ENCODE peak calls at places on chromosome 1, in six cellular contexts. A, V, Z, C, T and M are unnamed samples.

GRCh38 chr1:184535191-184535970 is 148.6 kb downstream of the C1orf21 start:
- DNase-seq in Z (no peak), T (no peak), A (no peak), V (no peak), C (peak), M (no peak)

GRCh38 chr1:59999746-60000145 is 73.2 kb upstream of the CYP2J2 start:
- DNase-seq in V (no peak), T (no peak), A (no peak), C (no peak), Z (no peak), M (no peak)

GRCh38 chr1:234925440-234926251 is 203.0 kb downstream of the TOMM20 start:
- DNase-seq in C (peak), V (peak), A (peak), T (no peak), Z (peak), M (no peak)

GRCh38 chr1:171434717-171435346 is 50.5 kb upstream of the PRRC2C start:
- DNase-seq in Z (peak), C (peak), V (peak), A (peak), T (no peak), M (no peak)

GRCh38 chr1:19390901-19391595 is 78.9 kb downstream of the SLC66A1 start:
- DNase-seq in V (peak), C (peak), Z (peak), A (no peak), T (peak), M (no peak)

GRCh38 chr1:167248707-167249642 is 28.3 kb downstream of the POU2F1 start:
- DNase-seq in T (no peak), A (no peak), Z (no peak), C (no peak), V (no peak), M (no peak)

GRCh38 chr1:154265586-154265985 is 6.8 kb upstream of the HAX1 start:
- DNase-seq in A (no peak), Z (no peak), V (no peak), T (no peak), C (no peak), M (no peak)

GRCh38 chr1:87074001-87074795 is 159.8 kb downstream of the HS2ST1 start:
- DNase-seq in T (no peak), A (no peak), Z (no peak), V (no peak), C (peak), M (no peak)

GRCh38 chr1:157163273-157164127 is 25.3 kb upstream of the ETV3 start:
- DNase-seq in Z (peak), A (peak), C (peak), V (no peak), T (no peak), M (peak)

GRCh38 chr1:5731110-5731423 is 261.2 kb downstream of the NPHP4 start:
- DNase-seq in T (no peak), V (no peak), A (no peak), Z (no peak), C (no peak), M (no peak)

GRCh38 chr1:147073062-147073432 is 99.2 kb downstream of the PRKAB2 start:
- DNase-seq in C (no peak), A (no peak), T (no peak), Z (no peak), V (no peak), M (no peak)

GRCh38 chr1:239985044-239985443 is 106.6 kb upstream of the FMN2 start:
- DNase-seq in T (no peak), V (no peak), Z (no peak), C (no peak), A (no peak), M (no peak)

GRCh38 chr1:215568287-215568692 is 1.2 kb downstream of the KCTD3 start:
- DNase-seq in Z (peak), A (no peak), V (peak), C (peak), T (no peak), M (no peak)

GRCh38 chr1:53657891-53658396 is 81.0 kb downstream of the GLIS1 start:
- DNase-seq in Z (no peak), A (no peak), V (no peak), C (no peak), T (no peak), M (no peak)

GRCh38 chr1:119112791-119113190 is 27.7 kb downstream of the WARS2 start:
- DNase-seq in A (no peak), T (no peak), V (no peak), C (no peak), Z (no peak), M (no peak)

GRCh38 chr1:183073320-183073719 is 50.1 kb downstream of the LAMC1 start:
- DNase-seq in C (no peak), V (no peak), Z (no peak), A (no peak), T (no peak), M (no peak)

GRCh38 chr1:171655215-171656116 is 3.0 kb upstream of the MYOC start:
- DNase-seq in C (peak), A (peak), Z (peak), T (peak), V (no peak), M (no peak)

GRCh38 chr1:9840176-9840575 is 16.4 kb upstream of the CLSTN1 start:
- DNase-seq in A (peak), C (no peak), V (no peak), Z (no peak), T (no peak), M (no peak)

DNA sequence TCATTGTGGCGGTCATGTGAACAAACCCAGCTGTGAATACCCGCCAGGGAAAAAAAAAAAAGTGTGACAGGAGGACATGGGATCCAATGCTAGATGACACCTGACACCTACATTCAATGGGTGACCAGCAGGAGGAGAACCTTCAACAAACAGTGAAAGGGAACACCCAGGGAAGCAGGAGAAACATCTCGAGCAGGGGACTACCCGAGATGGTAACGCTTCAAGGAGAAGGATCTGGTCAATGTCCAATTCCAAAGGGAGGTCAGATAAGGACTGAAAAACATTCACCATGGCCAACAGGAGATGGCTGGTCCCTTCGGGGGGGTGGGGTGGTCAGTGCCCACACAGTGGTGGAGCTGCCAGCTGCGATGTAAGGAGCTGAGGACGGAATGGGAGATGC is 46.3 kb downstream of the PTPN14 start:
- DNase-seq in Z (peak), T (no peak), C (no peak), A (no peak), V (no peak), M (no peak)
- TF ChIP-seq CTCF in Z (no peak), T (no peak), C (no peak), A (no peak), V (no peak), M (no peak)

GRCh38 chr1:21052034-21052433 is 124.7 kb downstream of the EIF4G3 start:
- DNase-seq in A (no peak), T (no peak), Z (no peak), V (no peak), C (no peak), M (no peak)
- TF ChIP-seq CTCF in A (no peak), T (no peak), Z (no peak), V (no peak), C (no peak), M (no peak)

DNA sequence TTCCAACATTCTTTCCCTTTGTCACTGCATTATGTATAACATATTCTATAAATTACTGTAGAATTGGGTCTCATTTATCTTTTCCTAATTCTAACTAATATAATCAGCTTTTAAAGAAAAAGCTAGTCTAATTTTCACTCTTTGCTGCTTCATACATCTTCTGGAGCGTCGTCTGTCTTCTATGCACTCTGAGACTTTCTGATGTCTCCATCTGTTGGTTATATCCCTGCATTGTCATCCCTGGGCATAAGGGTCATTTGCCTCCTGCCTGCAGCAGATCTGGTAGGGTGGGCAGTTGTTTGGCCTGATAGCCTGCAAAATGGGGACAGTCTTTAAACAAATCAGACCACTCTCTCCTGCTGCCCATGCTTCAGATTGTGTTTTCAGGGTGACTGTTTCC is 40.8 kb upstream of the DYNLT5 start:
- DNase-seq in V (no peak), A (no peak), C (peak), T (peak), Z (peak), M (no peak)
- TF ChIP-seq CTCF in V (no peak), A (peak), C (peak), T (no peak), Z (peak), M (peak)

GRCh38 chr1:44571712-44572571 is 102.3 kb downstream of the TMEM53 start:
- DNase-seq in C (no peak), A (no peak), T (no peak), Z (no peak), V (no peak), M (no peak)
- TF ChIP-seq CTCF in C (peak), A (no peak), T (peak), Z (peak), V (peak), M (peak)

GRCh38 chr1:201228011-201228983 is 37.7 kb downstream of the IGFN1 start:
- DNase-seq in A (no peak), C (no peak), Z (no peak), V (no peak), T (no peak), M (no peak)

GRCh38 chr1:201226859-201227488 is 36.4 kb downstream of the IGFN1 start:
- DNase-seq in V (no peak), C (no peak), A (peak), T (peak), Z (no peak), M (no peak)

GRCh38 chr1:201230676-201231075 is 40.1 kb downstream of the IGFN1 start:
- DNase-seq in T (no peak), A (no peak), C (no peak), V (no peak), Z (no peak), M (no peak)

GRCh38 chr1:201229095-201229494 is 38.5 kb downstream of the IGFN1 start:
- DNase-seq in C (no peak), Z (no peak), V (no peak), A (no peak), T (no peak), M (no peak)

GRCh38 chr1:201229771-201230635 is 39.4 kb downstream of the IGFN1 start:
- DNase-seq in C (peak), A (no peak), V (no peak), Z (no peak), T (no peak), M (no peak)
- TF ChIP-seq CTCF in C (peak), A (no peak), V (peak), Z (peak), T (no peak), M (no peak)

GRCh38 chr1:109279615-109280278 is 3.2 kb downstream of the PSRC1 start:
- DNase-seq in C (no peak), T (no peak), A (no peak), Z (no peak), V (no peak), M (no peak)

GRCh38 chr1:109280768-109281356 is 2.1 kb downstream of the PSRC1 start:
- DNase-seq in C (no peak), T (no peak), Z (no peak), A (no peak), V (no peak), M (no peak)

GRCh38 chr1:109275706-109276345 is 7.1 kb downstream of the PSRC1 start:
- DNase-seq in V (no peak), Z (no peak), T (peak), C (peak), A (no peak), M (no peak)

GRCh38 chr1:109274533-109275476 is 8.1 kb downstream of the PSRC1 start:
- DNase-seq in A (no peak), V (no peak), C (peak), T (peak), Z (peak), M (no peak)

DNA sequence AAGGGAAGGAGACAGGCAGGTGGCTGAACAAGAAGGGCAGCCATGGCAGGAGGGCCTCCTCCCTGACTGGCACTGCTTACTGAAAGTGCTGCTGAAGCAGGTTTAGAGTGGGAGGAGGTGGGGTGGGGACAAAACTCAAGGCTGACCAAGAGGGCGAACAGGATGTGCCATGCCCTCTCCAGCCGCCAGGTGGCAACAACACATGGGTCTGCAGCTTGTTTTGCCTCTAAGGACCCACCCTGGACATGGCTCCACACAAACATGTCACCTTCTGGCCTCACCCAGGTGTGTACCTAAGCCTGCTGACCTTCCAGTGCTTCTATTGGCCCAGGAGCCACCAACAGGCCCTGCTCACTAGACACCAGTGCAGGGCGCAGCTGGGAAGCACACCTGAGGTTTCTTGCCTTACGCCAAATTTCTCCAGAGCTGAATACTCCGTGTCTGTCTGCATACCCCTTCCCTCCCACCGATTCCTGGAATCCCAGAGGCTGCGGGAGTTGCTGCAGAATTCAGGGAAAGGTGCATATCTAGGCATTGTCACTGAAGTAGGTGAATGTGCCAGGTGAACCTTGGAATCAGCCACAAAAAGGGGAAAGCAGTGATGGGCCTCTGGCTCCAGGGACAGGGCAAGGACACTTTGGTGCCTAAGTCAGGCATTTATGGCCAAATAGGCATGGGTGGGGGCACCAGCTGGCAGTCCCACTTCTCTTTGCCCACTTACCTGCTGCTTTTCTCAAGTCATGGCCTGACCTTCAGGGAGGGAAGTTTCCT is 5.3 kb downstream of the PSRC1 start:
- DNase-seq in C (peak), V (no peak), Z (peak), T (peak), A (peak), M (peak)
- TF ChIP-seq CTCF in C (peak), V (peak), Z (peak), T (peak), A (peak), M (peak)

GRCh38 chr1:99726818-99727217 is 39.6 kb downstream of the FRRS1 start:
- DNase-seq in T (no peak), A (no peak), V (no peak), Z (no peak), C (no peak), M (no peak)

GRCh38 chr1:99727575-99728190 is 38.8 kb downstream of the FRRS1 start:
- DNase-seq in T (no peak), A (no peak), V (no peak), C (peak), Z (no peak), M (no peak)

GRCh38 chr1:99726407-99726806 is 40.0 kb downstream of the FRRS1 start:
- DNase-seq in C (no peak), T (no peak), V (no peak), A (no peak), Z (no peak), M (no peak)

GRCh38 chr1:99725996-99726395 is 40.4 kb downstream of the FRRS1 start:
- DNase-seq in C (no peak), Z (no peak), V (no peak), T (no peak), A (no peak), M (no peak)

GRCh38 chr1:99728494-99729235 is 37.8 kb downstream of the FRRS1 start:
- DNase-seq in A (no peak), V (no peak), C (peak), Z (peak), T (no peak), M (no peak)
- TF ChIP-seq CTCF in A (peak), V (peak), C (peak), Z (no peak), T (peak), M (peak)